ENCODE peak calls at places on chromosomes 12 and 14, in eight cellular contexts. S is body of pancreas; J is CD4-positive, alpha-beta memory T cell; P is GM23338; Z is NT2/D1; D is fibroblast of lung; U is stomach; W is heart left ventricle. E is an unnamed sample. For H3K4me1, the result is how much of the 10 kb centered on the place peaks cover.

GRCh38 chr12:111766608-111767361 is at the start of gene ALDH2:
- DNase-seq in P (peak), S (peak), Z (peak), J (no peak), D (peak), U (peak), W (peak), E (peak)

GRCh38 chr14:91048676-91049075 is 11.8 kb downstream of the RPS6KA5 start:
- DNase-seq in Z (no peak), S (no peak), J (no peak), D (no peak), P (no peak), W (no peak), U (no peak), E (no peak)

GRCh38 chr14:35406811-35407630 is 2.5 kb upstream of the NFKBIA start:
- DNase-seq in D (peak), P (peak), J (peak), S (no peak), W (no peak), U (no peak), Z (no peak), E (no peak)

GRCh38 chr12:29428630-29429029 is 47.7 kb upstream of the ERGIC2 start:
- DNase-seq in Z (no peak), P (no peak), W (no peak), J (no peak), D (peak), S (no peak), U (no peak), E (no peak)

GRCh38 chr14:58977366-58977765 is 211.1 kb upstream of the DAAM1 start:
- DNase-seq in D (peak), J (no peak), W (no peak), P (no peak), S (no peak), Z (no peak), U (no peak), E (no peak)

GRCh38 chr14:72451081-72451972 is 442.6 kb downstream of the DPF3 start:
- DNase-seq in U (no peak), P (no peak), W (no peak), S (no peak), D (peak), Z (no peak), J (peak), E (no peak)

GRCh38 chr14:62138593-62138992 is 376.4 kb downstream of the SNAPC1 start:
- DNase-seq in S (no peak), D (peak), P (peak), U (no peak), J (no peak), Z (no peak), W (no peak), E (peak)

GRCh38 chr12:93178154-93178878 is 199.4 kb upstream of the NUDT4 start:
- DNase-seq in D (no peak), U (no peak), S (no peak), J (no peak), W (no peak), P (no peak), Z (no peak), E (no peak)

GRCh38 chr12:6996040-6996441 is 22.2 kb downstream of the LPCAT3 start:
- DNase-seq in S (no peak), J (no peak), U (no peak), D (peak), Z (peak), W (no peak), P (no peak), E (no peak)

GRCh38 chr14:61854898-61855297 is 92.7 kb downstream of the SNAPC1 start:
- DNase-seq in U (no peak), Z (no peak), D (no peak), P (no peak), J (no peak), W (no peak), S (no peak), E (no peak)

GRCh38 chr12:99767809-99768208 is 120.3 kb downstream of the GARIN6 start:
- DNase-seq in J (no peak), P (peak), U (no peak), Z (no peak), D (peak), W (no peak), S (no peak), E (no peak)

GRCh38 chr12:47743311-47743860 is 15.3 kb downstream of the RAPGEF3 start:
- DNase-seq in W (no peak), S (no peak), P (no peak), U (no peak), J (no peak), D (no peak), Z (no peak), E (no peak)

GRCh38 chr12:11040162-11040561 is 9.0 kb upstream of the TAS2R31 start:
- DNase-seq in S (no peak), D (no peak), W (no peak), U (no peak), P (no peak), J (no peak), Z (no peak), E (no peak)

GRCh38 chr14:32374155-32374554 is 45.1 kb downstream of the AKAP6 start:
- DNase-seq in J (no peak), D (no peak), U (no peak), W (no peak), P (no peak), S (no peak), Z (no peak), E (no peak)

GRCh38 chr12:122407208-122407607 is 15.3 kb downstream of the CLIP1 start:
- DNase-seq in U (no peak), J (no peak), W (no peak), D (no peak), S (no peak), Z (no peak), P (no peak), E (no peak)

GRCh38 chr14:68379510-68380303 is 413.2 kb downstream of the ZFP36L1 start:
- DNase-seq in Z (no peak), J (peak), W (no peak), P (no peak), S (no peak), D (no peak), U (no peak), E (no peak)

GRCh38 chr12:122182887-122183587 is at the start of gene LRRC43:
- DNase-seq in J (no peak), U (peak), P (peak), D (no peak), W (peak), Z (no peak), S (peak), E (peak)

GRCh38 chr12:130879781-130880389 is 8.0 kb downstream of the RAN start:
- DNase-seq in P (peak), Z (no peak), D (no peak), U (no peak), W (no peak), S (no peak), J (no peak), E (no peak)

GRCh38 chr12:95918194-95918993 is 24.0 kb downstream of the CCDC38 start:
- DNase-seq in Z (peak), W (no peak), U (peak), P (peak), S (peak), J (peak), D (peak), E (no peak)

GRCh38 chr12:91094036-91094660 is 17.1 kb downstream of the LUM start:
- DNase-seq in W (no peak), D (peak), U (no peak), Z (no peak), P (no peak), J (no peak), S (no peak), E (no peak)

GRCh38 chr14:91348861-91349465 is 68.7 kb downstream of the CCDC88C start:
- DNase-seq in U (no peak), J (no peak), P (no peak), S (no peak), D (peak), Z (no peak), W (no peak), E (peak)

GRCh38 chr12:105032703-105033357 is 46.7 kb downstream of the NOPCHAP1 start:
- DNase-seq in D (no peak), Z (no peak), W (no peak), P (no peak), U (no peak), J (no peak), S (no peak), E (no peak)

DNA sequence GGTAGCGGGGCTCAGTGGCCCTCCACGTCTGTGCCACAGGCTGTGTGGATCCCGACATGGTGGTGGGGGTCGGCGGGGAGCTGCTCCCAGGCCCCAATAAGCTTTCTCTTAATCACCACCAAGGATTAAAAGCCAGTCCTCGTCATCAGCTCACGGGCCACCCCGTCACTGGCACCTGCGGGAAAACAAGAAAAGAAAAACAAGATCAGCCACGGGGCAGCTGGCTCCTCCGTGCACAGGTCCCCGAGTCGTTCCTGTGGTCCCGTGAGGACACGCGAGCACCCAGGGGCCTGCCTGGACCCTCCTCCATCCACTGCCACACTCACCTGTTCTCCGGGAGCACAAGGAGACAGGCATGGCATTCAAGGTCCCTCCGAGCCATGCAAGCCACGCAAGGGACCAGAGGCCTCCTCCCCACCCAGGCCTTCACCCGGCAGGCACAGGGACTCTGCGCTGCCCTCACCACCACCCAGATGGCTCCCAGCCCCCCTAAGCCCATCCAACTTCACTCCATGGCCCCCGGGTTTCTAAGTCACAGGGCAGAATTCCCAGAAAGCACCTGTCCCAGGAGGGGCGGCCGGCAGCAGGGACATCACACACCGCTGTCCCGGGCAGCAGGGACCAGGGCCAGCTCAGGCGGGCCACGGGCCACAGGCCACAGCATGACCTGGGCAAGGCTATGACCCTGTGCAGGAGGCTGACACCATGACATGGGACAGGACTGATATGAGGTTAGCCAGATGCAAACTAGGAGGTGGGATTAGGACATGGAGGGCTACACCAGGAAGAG is 72.0 kb downstream of the NCOR2 start:
- DNase-seq in W (no peak), S (no peak), Z (no peak), J (no peak), U (no peak), D (no peak), P (no peak), E (peak)
- H3K4me1 ChIP-seq in W (under half), S (half or more), Z (under half), J (under half), U (under half), D (under half), P (under half), E (under half)

DNA sequence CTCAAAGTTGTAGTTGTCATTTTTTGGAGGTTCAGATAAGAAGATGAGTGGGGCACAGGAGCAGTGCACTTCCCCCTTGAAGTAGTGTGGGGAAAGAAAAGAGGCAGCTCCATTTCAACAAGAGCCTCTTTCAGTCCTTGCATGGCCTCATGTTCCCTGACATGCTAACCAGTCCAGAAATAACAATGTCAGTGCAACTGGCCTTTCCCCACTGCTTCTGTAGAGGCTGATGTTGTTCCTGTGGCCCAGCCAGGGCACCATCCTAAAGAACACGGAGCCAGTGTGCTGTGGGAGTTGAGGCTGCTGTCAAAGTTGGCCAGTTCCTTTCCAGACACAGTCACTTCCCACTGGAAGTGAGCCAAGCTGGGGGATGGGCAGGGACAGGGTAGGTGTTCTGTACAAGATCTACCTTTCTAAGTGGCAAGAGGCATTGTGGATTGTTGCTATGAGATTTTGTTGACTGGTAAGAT is 77.7 kb upstream of the SLC38A2 start:
- DNase-seq in U (peak), Z (no peak), J (no peak), W (peak), D (no peak), S (peak), P (no peak), E (peak)
- H3K4me1 ChIP-seq in U (under half), Z (under half), J (under half), W (under half), D (under half), S (half or more), P (under half), E (under half)

GRCh38 chr14:101965145-101965531 is 765 bp downstream of the DYNC1H1 start:
- DNase-seq in Z (peak), J (peak), D (peak), S (peak), P (peak), W (peak), U (peak), E (peak)
- H3K4me1 ChIP-seq in Z (under half), J (half or more), D (under half), S (half or more), P (under half), W (under half), U (under half), E (under half)

GRCh38 chr12:89368386-89368785 is 16.1 kb upstream of the DUSP6 start:
- DNase-seq in W (no peak), S (no peak), Z (no peak), U (no peak), D (no peak), P (no peak), J (no peak), E (no peak)
- H3K4me1 ChIP-seq in W (under half), S (under half), Z (under half), U (under half), D (under half), P (under half), J (under half), E (under half)

GRCh38 chr12:14982986-14983385 is 10.1 kb downstream of the PDE6H start:
- DNase-seq in U (no peak), Z (no peak), P (no peak), D (no peak), S (no peak), J (no peak), W (no peak), E (no peak)
- H3K4me1 ChIP-seq in U (under half), Z (under half), P (under half), D (under half), S (under half), J (under half), W (under half), E (under half)

DNA sequence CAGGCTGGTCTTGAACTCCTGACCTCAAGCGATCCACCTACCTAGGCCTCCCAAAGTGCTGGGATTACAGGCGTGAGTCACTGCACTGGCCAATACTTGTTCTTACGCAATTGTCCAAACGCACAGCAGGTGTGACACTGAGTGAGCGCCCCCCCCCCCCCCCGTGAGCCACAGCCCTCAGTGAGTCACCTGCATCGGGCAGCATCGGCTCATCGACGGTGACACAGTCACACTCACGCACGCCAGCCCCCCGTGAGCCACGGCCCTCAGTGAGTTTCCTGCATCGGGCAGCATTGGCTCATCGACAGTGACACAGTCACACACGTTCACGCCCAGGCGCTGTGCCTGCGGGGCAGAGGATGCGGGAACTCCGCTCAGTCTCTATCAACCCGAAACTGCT is 42.5 kb downstream of the GALNT9 start:
- DNase-seq in W (no peak), Z (no peak), P (no peak), S (no peak), U (no peak), J (no peak), D (no peak), E (peak)
- H3K4me1 ChIP-seq in W (under half), Z (under half), P (under half), S (under half), U (under half), J (under half), D (under half), E (under half)

GRCh38 chr12:106106129-106106566 is 32.6 kb downstream of the NUAK1 start:
- DNase-seq in S (no peak), J (no peak), Z (no peak), P (no peak), W (no peak), U (no peak), D (no peak), E (no peak)
- H3K4me1 ChIP-seq in S (under half), J (under half), Z (under half), P (under half), W (half or more), U (under half), D (under half), E (under half)

GRCh38 chr14:73762375-73762822 is 48.2 kb upstream of the PNMA1 start:
- DNase-seq in Z (no peak), S (no peak), U (no peak), D (no peak), P (no peak), J (no peak), W (no peak), E (no peak)

GRCh38 chr14:73764881-73765280 is 50.7 kb upstream of the PNMA1 start:
- DNase-seq in W (peak), J (no peak), S (peak), P (no peak), D (no peak), Z (no peak), U (peak), E (peak)

GRCh38 chr14:73763396-73763795 is 49.2 kb upstream of the PNMA1 start:
- DNase-seq in W (peak), S (no peak), Z (no peak), D (no peak), P (no peak), U (no peak), J (no peak), E (no peak)

GRCh38 chr14:73761621-73762355 is 47.6 kb upstream of the PNMA1 start:
- DNase-seq in J (no peak), U (no peak), W (peak), D (no peak), P (no peak), S (no peak), Z (no peak), E (peak)

GRCh38 chr14:73764406-73764805 is 50.2 kb upstream of the PNMA1 start:
- DNase-seq in U (no peak), Z (no peak), S (no peak), J (no peak), P (no peak), D (peak), W (peak), E (no peak)
- H3K4me1 ChIP-seq in U (half or more), Z (under half), S (half or more), J (half or more), P (under half), D (under half), W (under half), E (under half)